ENCODE peak calls at places on chromosomes 1 and 21, in six cellular contexts. Z is GM23248, U is Peyer's patch, V is aorta, P is kidney, S is right lobe of liver. F is an unnamed sample. For H3K4me1, the result is how much of the 10 kb centered on the place peaks cover.

GRCh38 chr1:246301553-246302250 is 205.4 kb downstream of the SMYD3 start:
- DNase-seq in S (no peak), V (no peak), Z (peak), P (no peak), U (no peak), F (no peak)

GRCh38 chr1:84851839-84852238 is 41.2 kb downstream of the LPAR3 start:
- DNase-seq in U (no peak), V (no peak), P (no peak), Z (peak), S (no peak), F (no peak)

GRCh38 chr1:16187748-16188401 is 24.6 kb downstream of the ARHGEF19 start:
- DNase-seq in S (peak), Z (peak), U (peak), V (peak), P (peak), F (no peak)

GRCh38 chr1:213564215-213564659 is 423.5 kb upstream of the PROX1 start:
- DNase-seq in P (no peak), Z (no peak), U (no peak), S (peak), V (no peak), F (no peak)

GRCh38 chr1:237591353-237591752 is 299.4 kb downstream of the ZP4 start:
- DNase-seq in V (no peak), Z (no peak), U (no peak), P (no peak), S (no peak), F (no peak)

GRCh38 chr1:7670334-7671145 is 100.6 kb upstream of the VAMP3 start:
- DNase-seq in U (no peak), P (no peak), Z (peak), V (no peak), S (no peak), F (no peak)

GRCh38 chr1:201539561-201540404 is 856 bp downstream of the NAV1 start:
- DNase-seq in U (no peak), S (no peak), P (peak), V (peak), Z (peak), F (no peak)

GRCh38 chr1:207619833-207620572 is 24.9 kb upstream of the CR1L start:
- DNase-seq in S (no peak), P (no peak), V (no peak), Z (peak), U (no peak), F (no peak)

GRCh38 chr1:53132176-53132575 is 10.3 kb downstream of the SLC1A7 start:
- DNase-seq in S (peak), V (peak), Z (no peak), U (no peak), P (no peak), F (no peak)

GRCh38 chr1:172270605-172271004 is 149.9 kb upstream of the C1orf105 start:
- DNase-seq in S (no peak), Z (peak), U (no peak), P (no peak), V (no peak), F (no peak)

GRCh38 chr1:9078035-9078948 is 8.9 kb upstream of the SLC2A5 start:
- DNase-seq in S (no peak), Z (peak), V (no peak), P (no peak), U (peak), F (no peak)

DNA sequence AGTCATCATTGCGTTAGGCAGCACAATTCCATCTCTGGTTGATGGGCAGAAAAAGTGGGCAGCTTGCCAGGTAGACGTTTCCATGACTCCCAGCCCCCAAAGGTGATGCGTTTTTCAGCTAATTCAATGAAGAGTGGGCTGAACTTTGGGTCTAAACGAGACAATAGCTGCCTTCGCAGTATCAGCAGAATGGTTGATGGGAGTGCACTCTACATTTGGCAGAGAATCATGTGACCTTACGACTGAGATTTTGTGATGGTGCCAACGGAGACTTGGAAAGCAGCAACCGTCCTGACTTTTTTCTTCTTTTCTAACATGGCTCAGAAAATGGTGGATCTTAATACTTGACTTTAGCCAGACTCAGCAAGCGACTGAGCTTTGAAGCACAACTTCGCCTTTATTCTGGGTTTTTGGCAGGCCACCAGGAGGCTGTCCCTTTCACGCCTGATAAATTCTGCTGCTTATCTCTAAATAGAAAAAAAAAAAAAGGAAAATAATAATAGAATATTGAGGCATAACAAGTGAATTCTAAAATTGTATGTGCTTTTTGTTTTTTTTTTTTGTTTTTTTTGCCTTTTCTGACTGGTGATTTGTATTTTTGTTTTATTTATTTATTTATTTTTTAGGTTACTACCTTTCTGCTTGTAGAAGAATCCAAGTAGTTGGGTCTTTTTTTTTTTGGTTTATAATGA is 804.8 kb downstream of the USP25 start:
- DNase-seq in V (peak), Z (peak), U (no peak), S (peak), P (peak), F (no peak)
- H3K4me1 ChIP-seq in V (under half), Z (under half), U (under half), S (under half), P (under half), F (under half)

GRCh38 chr1:61055110-61055614 is 27.2 kb upstream of the NFIA start:
- DNase-seq in S (no peak), V (no peak), P (no peak), Z (peak), U (no peak), F (no peak)
- H3K4me1 ChIP-seq in S (under half), V (under half), P (under half), Z (under half), U (under half), F (under half)

DNA sequence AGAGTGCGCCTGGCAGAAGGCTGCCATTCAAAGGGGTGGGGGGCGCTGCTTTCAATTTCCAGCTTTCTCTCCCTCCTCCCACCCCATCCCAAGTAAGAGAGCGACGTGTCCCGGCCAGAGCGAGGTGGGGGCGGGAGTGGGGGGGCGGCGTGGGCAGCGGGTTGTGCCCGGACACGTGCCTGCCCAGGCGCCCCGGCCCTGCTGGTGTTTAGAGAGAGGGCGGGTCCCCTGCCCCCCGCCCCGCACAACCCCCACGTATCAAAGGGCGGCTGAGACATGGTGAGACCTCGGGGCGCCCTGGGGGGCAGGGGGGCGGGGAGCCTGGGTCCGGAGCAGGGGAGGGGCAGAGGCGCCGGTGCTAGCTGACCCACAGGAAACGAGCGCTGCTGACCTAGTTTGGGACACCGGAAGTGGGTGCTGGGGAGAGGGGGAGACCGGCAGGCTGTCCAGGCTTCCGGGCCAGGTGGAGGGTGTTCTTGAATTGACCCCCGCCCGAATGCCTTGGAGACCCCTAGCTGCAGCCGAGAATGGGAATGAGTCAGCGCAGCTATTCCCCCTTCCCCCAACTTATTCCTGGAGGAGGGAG is 1.3 kb downstream of the ZBTB7B start:
- DNase-seq in S (peak), V (peak), Z (peak), U (peak), P (peak), F (peak)
- H3K4me1 ChIP-seq in S (half or more), V (under half), Z (under half), U (half or more), P (under half), F (under half)

GRCh38 chr1:153963030-153963849 is at the start of gene SLC39A1:
- DNase-seq in V (peak), U (peak), P (peak), Z (peak), S (peak), F (peak)
- H3K4me1 ChIP-seq in V (under half), U (under half), P (under half), Z (under half), S (under half), F (under half)

DNA sequence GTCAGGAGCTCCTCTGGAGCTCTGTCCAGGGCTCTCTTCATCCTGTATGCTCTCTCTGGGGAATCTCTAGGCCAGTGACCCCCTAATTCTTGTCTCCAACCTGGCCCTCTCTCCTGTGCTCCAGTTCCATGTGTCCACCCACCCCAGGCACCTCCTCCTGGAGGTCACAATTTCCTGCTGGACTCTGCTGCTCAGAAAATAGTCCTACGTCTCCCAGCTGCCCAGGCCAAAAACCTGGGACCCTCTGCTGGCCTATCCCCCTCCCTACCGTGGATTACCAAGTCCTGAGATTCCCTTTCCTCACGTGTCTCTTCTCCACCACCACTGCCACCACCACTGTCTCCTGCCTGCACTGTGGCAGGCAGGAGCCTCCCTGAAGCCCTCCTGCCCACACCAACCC is 11.7 kb downstream of the NES start:
- DNase-seq in P (no peak), S (no peak), Z (no peak), V (no peak), U (no peak), F (no peak)
- H3K4me1 ChIP-seq in P (under half), S (under half), Z (under half), V (under half), U (half or more), F (under half)